ENCODE peak calls at places on chromosomes 13 and 19, in eight cellular contexts. B is fibroblast of lung, N is dorsolateral prefrontal cortex, W is breast epithelium, O is uterus, E is WERI-Rb-1, G is neural progenitor cell, D is sigmoid colon. H is an unnamed sample.

GRCh38 chr19:27679905-27680304 is 1533.0 kb downstream of the UQCRFS1 start:
- DNase-seq in E (no peak), B (no peak), W (no peak), N (no peak), G (no peak), D (no peak), O (no peak), H (no peak)

GRCh38 chr19:33394006-33394722 is 20.7 kb downstream of the CEBPG start:
- DNase-seq in B (peak), G (no peak), W (no peak), E (no peak), O (peak), N (peak), D (peak), H (peak)

GRCh38 chr19:22118132-22118531 is 65.8 kb downstream of the ZNF257 start:
- DNase-seq in E (no peak), B (no peak), G (no peak), O (no peak), N (no peak), W (no peak), D (no peak), H (no peak)

GRCh38 chr13:72530471-72530870 is 197.0 kb downstream of the MZT1 start:
- DNase-seq in G (no peak), O (no peak), W (no peak), D (no peak), B (peak), E (no peak), N (no peak), H (no peak)

GRCh38 chr13:49997935-49998334 is 1.1 kb downstream of the TRIM13 start:
- DNase-seq in E (no peak), O (no peak), B (no peak), W (no peak), G (no peak), N (no peak), D (no peak), H (no peak)

GRCh38 chr19:55391702-55392615 is 6.2 kb downstream of the RPL28 start:
- DNase-seq in G (no peak), B (peak), E (no peak), O (no peak), N (no peak), W (no peak), D (no peak), H (no peak)

GRCh38 chr13:84812078-84812477 is 929.8 kb upstream of the SLITRK1 start:
- DNase-seq in N (no peak), W (no peak), E (no peak), G (peak), O (no peak), B (no peak), D (no peak), H (no peak)

GRCh38 chr19:39144487-39145071 is 19.0 kb downstream of the PAK4 start:
- DNase-seq in G (peak), W (no peak), E (no peak), B (peak), O (no peak), N (no peak), D (no peak), H (peak)

GRCh38 chr19:15532779-15533521 is 24.6 kb downstream of the CYP4F22 start:
- DNase-seq in B (no peak), D (no peak), E (no peak), G (no peak), N (no peak), O (no peak), W (no peak), H (no peak)

GRCh38 chr13:67308004-67308772 is 78.1 kb upstream of the PCDH9 start:
- DNase-seq in D (no peak), G (no peak), B (no peak), N (no peak), E (no peak), O (no peak), W (no peak), H (no peak)

GRCh38 chr19:33193269-33193863 is 764 bp upstream of the LRP3 start:
- DNase-seq in O (no peak), W (no peak), N (no peak), B (no peak), D (no peak), G (no peak), E (no peak), H (no peak)

GRCh38 chr19:55650602-55651230 is 2.7 kb downstream of the CCDC106 start:
- DNase-seq in N (no peak), W (no peak), O (no peak), G (no peak), E (no peak), B (no peak), D (no peak), H (peak)

GRCh38 chr13:51370116-51370515 is 30.6 kb downstream of the SERPINE3 start:
- DNase-seq in O (no peak), W (no peak), B (no peak), D (no peak), G (no peak), N (no peak), E (no peak), H (no peak)

GRCh38 chr19:6529351-6529750 is 1.5 kb upstream of the TNFSF9 start:
- DNase-seq in N (no peak), G (no peak), D (no peak), B (no peak), O (no peak), E (no peak), W (no peak), H (no peak)

GRCh38 chr19:51727349-51727880 is 3.6 kb upstream of the HAS1 start:
- DNase-seq in G (no peak), N (no peak), D (no peak), W (no peak), B (peak), O (no peak), E (no peak), H (no peak)

GRCh38 chr13:113410472-113411201 is 42.7 kb downstream of the ADPRHL1 start:
- DNase-seq in O (peak), B (peak), E (peak), D (peak), G (no peak), N (peak), W (no peak), H (peak)
- H3K27ac ChIP-seq in O (no peak), B (peak), E (peak), D (peak), G (no peak), N (peak), W (no peak), H (no peak)

GRCh38 chr13:98393873-98394272 is 183.0 kb downstream of the STK24 start:
- DNase-seq in G (no peak), W (no peak), E (no peak), O (no peak), D (no peak), N (no peak), B (no peak), H (no peak)

GRCh38 chr13:98397221-98397620 is 179.7 kb downstream of the STK24 start:
- DNase-seq in O (no peak), G (no peak), E (no peak), D (no peak), B (peak), W (no peak), N (no peak), H (no peak)

GRCh38 chr13:98394820-98395510 is 181.9 kb downstream of the STK24 start:
- DNase-seq in O (no peak), W (no peak), E (no peak), N (no peak), D (no peak), B (no peak), G (no peak), H (no peak)

GRCh38 chr13:98397861-98398260 is 179.0 kb downstream of the STK24 start:
- DNase-seq in D (no peak), G (no peak), B (no peak), W (no peak), E (no peak), N (no peak), O (no peak), H (no peak)

GRCh38 chr13:98396071-98396710 is 180.7 kb downstream of the STK24 start:
- DNase-seq in W (no peak), D (no peak), N (no peak), B (no peak), G (no peak), O (no peak), E (no peak), H (no peak)
- TF ChIP-seq CTCF in W (no peak), D (no peak), N (no peak), B (no peak), G (no peak), O (no peak), E (no peak), H (no peak)

GRCh38 chr19:12836529-12836863 is 1.8 kb upstream of the MAST1 start:
- DNase-seq in E (no peak), N (no peak), W (no peak), B (no peak), D (no peak), O (no peak), G (no peak), H (no peak)
- H3K4me3 ChIP-seq in E (no peak), N (no peak), W (no peak), B (no peak), D (no peak), O (no peak), G (no peak), H (no peak)

GRCh38 chr19:16661480-16662034 is 618 bp downstream of the TMEM38A start:
- DNase-seq in W (peak), G (peak), D (peak), B (no peak), E (peak), N (peak), O (peak), H (peak)
- H3K27ac ChIP-seq in W (no peak), G (no peak), D (peak), B (no peak), E (peak), N (peak), O (peak), H (no peak)

GRCh38 chr19:19514881-19515763 is at the start of gene TSSK6:
- DNase-seq in W (no peak), D (no peak), N (no peak), O (no peak), E (no peak), B (no peak), G (no peak), H (peak)
- TF ChIP-seq CTCF in W (no peak), D (no peak), N (no peak), O (no peak), E (no peak), B (no peak), G (no peak), H (no peak)

GRCh38 chr19:29019403-29019802 is 193.5 kb downstream of the UQCRFS1 start:
- DNase-seq in W (no peak), D (no peak), B (no peak), O (no peak), E (no peak), G (no peak), N (no peak), H (no peak)
- H3K4me3 ChIP-seq in W (no peak), D (no peak), B (no peak), O (no peak), E (no peak), G (no peak), N (no peak), H (no peak)